ENCODE peak calls at places on chromosomes 1 and 21, in four cellular contexts. Z is PC-9, Y is coronary artery, P is testis. I is an unnamed sample.

GRCh38 chr1:201711811-201712210 is 117.1 kb upstream of the IPO9 start:
- DNase-seq in Y (no peak), P (no peak), Z (no peak), I (no peak)

GRCh38 chr1:107140703-107141490 is at the start of gene NTNG1:
- DNase-seq in Y (no peak), Z (no peak), P (peak), I (no peak)

GRCh38 chr1:25338188-25338981 is at the start of gene TMEM50A:
- DNase-seq in P (peak), Z (peak), Y (peak), I (peak)

GRCh38 chr1:43285269-43285986 is at the start of gene C1orf210:
- DNase-seq in Z (peak), Y (no peak), P (no peak), I (no peak)

GRCh38 chr21:15761508-15762100 is 31.8 kb downstream of the USP25 start:
- DNase-seq in Z (no peak), Y (no peak), P (no peak), I (no peak)

GRCh38 chr1:156608981-156609380 is 7.7 kb upstream of the GPATCH4 start:
- DNase-seq in P (peak), Y (no peak), Z (peak), I (no peak)

GRCh38 chr1:2429780-2430591 is 17.6 kb upstream of the PEX10 start:
- DNase-seq in P (no peak), Y (no peak), Z (no peak), I (no peak)

GRCh38 chr1:39410915-39411436 is 80.5 kb upstream of the BMP8A start:
- DNase-seq in P (peak), Z (peak), Y (peak), I (peak)

GRCh38 chr1:222924140-222924706 is 109.4 kb downstream of the DISP1 start:
- DNase-seq in P (no peak), Z (no peak), Y (no peak), I (no peak)

GRCh38 chr1:29700522-29700921 is 464.2 kb downstream of the PTPRU start:
- DNase-seq in P (no peak), Z (no peak), Y (no peak), I (no peak)

DNA sequence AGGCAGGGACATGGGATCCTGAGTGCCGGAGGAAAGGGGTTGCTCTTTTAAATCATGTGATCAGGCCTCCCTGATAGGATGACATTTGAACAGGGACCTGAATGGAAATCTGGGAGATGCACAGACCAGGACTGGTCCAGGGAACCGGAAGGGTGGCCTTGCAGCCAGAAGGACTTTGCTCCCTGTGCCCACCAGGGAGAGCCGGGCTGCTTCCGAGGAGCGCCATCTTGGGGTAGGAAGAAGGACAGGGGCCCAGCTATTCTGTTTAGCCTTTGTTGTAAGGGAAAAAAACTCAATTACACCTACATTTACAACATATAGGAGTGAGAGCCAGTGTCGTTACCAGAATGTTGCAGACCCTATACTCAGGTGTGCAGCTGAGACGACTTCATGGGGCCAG is 5.5 kb downstream of the KLHDC7A start:
- DNase-seq in Z (no peak), Y (no peak), P (no peak), I (no peak)
- TF ChIP-seq CTCF in Z (peak), Y (no peak), P (no peak), I (no peak)

GRCh38 chr1:23370744-23371710 is 1.4 kb upstream of the ZNF436 start:
- DNase-seq in Y (no peak), P (peak), Z (peak), I (no peak)
- TF ChIP-seq CTCF in Y (no peak), P (no peak), Z (no peak), I (peak)

DNA sequence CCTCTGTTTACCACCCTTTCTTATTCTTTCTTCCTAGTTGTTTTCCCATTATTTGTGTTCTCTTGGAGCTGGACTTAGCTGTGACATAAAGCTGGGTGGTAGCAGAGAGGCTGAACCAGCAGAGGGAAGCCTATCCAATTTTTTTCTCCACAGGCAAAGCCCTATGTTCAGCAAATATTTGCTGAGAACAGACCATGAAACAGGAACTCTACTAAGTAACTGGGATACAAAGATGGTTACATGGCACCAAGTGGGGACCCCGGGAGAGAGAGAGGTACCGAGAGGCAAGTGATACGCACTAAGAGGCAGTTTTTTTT is 6.6 kb downstream of the CFAP141 start:
- DNase-seq in P (no peak), Y (no peak), Z (no peak), I (peak)
- TF ChIP-seq CTCF in P (no peak), Y (no peak), Z (no peak), I (no peak)

DNA sequence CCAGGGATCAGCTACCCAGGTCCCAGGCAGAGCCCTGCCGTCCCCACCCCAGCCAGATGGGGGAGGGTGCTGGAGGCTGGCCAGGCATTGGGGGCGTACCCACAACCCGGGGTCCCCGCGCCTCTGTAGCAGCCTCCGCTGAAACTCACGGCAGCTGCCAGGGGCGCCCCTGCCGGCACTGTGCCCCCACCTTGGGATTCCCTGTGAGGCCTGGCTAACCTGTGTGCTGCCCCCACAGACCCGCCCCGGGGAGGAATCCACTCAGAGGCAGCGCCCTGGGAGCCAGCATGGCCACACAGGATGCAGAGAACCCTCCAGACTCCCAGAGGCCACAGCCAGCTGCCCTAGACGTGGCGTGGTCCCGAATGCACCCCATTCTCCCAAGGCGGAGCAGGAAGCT is 3.8 kb downstream of the DVL1 start:
- DNase-seq in P (no peak), Y (no peak), Z (peak), I (no peak)
- TF ChIP-seq CTCF in P (no peak), Y (no peak), Z (no peak), I (no peak)

GRCh38 chr1:109630881-109631512 is 11.4 kb downstream of the AMPD2 start:
- DNase-seq in P (no peak), Y (no peak), Z (peak), I (no peak)

GRCh38 chr1:109628540-109629321 is 9.1 kb downstream of the AMPD2 start:
- DNase-seq in P (no peak), Z (peak), Y (no peak), I (no peak)

GRCh38 chr1:109629372-109630030 is 9.9 kb downstream of the AMPD2 start:
- DNase-seq in Y (no peak), P (no peak), Z (peak), I (no peak)

GRCh38 chr1:109631513-109632260 is 12.1 kb downstream of the AMPD2 start:
- DNase-seq in Y (no peak), P (no peak), Z (peak), I (no peak)

GRCh38 chr1:109630081-109630880 is 10.6 kb downstream of the AMPD2 start:
- DNase-seq in Y (no peak), P (peak), Z (peak), I (no peak)
- TF ChIP-seq CTCF in Y (peak), P (no peak), Z (peak), I (peak)

GRCh38 chr21:43965911-43966585 is 46.1 kb upstream of the TRAPPC10 start:
- DNase-seq in P (no peak), Y (no peak), Z (no peak), I (no peak)
- TF ChIP-seq CTCF in P (no peak), Y (no peak), Z (no peak), I (no peak)

DNA sequence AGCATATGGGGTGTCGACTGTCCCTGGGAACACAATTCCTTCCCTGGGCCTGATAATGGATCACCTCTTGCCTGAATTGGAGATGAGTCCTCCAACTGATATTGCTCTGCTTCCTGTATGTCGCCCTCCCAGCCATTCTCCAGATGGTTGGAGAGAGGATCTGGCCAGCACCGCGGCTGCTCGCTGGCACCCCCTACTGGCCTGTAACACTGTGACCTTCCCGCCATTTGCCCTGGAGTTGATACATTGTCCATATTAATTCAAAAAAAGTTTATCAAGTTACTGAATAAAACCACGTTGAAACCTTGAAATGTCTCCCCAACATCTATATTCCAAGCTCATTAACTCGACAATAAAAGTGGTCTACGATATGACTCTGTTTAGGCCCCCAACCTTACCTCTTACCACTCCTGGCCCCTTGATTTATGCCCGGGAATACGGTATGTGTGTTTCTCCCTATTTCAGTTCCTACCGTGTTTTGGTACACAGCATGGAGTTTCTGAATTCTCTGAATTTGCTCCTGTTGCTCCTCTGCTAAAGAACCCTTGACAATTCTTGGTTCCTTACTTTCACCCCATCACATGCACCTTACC is 241.8 kb upstream of the KIAA0040 start:
- DNase-seq in Z (no peak), P (peak), Y (no peak), I (no peak)
- TF ChIP-seq CTCF in Z (peak), P (no peak), Y (no peak), I (peak)

DNA sequence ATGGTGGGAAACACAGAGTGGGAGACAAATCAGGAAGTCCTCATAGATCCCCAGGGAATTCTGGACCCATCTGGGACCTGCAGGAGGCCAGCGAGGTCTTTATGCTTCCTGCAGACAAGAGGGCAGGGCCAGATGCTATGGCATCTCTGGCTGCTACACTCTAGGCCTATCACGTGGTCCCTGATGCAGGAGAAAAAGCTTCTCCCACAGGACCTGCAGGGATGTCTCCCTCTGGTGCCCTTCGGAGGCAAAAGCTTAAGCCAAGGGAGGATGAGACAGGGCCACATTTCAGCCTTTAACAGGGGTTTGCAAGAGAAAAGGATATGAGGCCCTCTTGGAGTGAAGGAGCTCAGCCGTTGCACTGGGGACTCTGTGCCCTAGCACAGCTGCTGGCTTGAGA is 243.0 kb downstream of the C1orf94 start:
- DNase-seq in P (no peak), Z (no peak), Y (peak), I (no peak)
- TF ChIP-seq CTCF in P (no peak), Z (no peak), Y (no peak), I (no peak)

DNA sequence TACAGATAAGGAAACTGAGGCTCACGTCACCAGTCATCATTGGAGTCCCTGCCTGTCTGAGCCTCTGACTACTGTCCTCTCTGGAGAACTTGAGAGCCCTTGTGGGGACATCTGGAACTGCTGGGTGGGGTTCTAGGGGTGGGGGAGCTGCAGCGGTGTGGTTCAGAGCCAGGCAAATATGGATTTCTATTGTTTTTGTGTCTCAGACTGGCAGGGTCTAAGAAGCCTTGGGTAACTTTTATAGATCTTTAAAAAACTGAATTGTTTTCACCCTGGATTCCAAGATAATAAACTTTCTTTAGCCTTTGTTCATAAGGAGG is 46.9 kb downstream of the IER5 start:
- DNase-seq in P (no peak), Z (no peak), Y (no peak), I (peak)
- TF ChIP-seq CTCF in P (no peak), Z (peak), Y (no peak), I (peak)

GRCh38 chr1:27109103-27109822 is 45.7 kb downstream of the SLC9A1 start:
- DNase-seq in Y (no peak), Z (no peak), P (no peak), I (peak)
- TF ChIP-seq CTCF in Y (no peak), Z (peak), P (no peak), I (peak)